ENCODE peak calls at places on chromosome 10, in six cellular contexts. R is mammary epithelial cell; A is CD8-positive, alpha-beta T cell; Q is IMR-90; N is K562; M is body of pancreas. U is an unnamed sample. For H3K4me1, the result is how much of the 10 kb centered on the place peaks cover.

GRCh38 chr10:44958196-44958896 is 1.3 kb upstream of the RASSF4 start:
- DNase-seq in M (peak), Q (peak), A (peak), N (no peak), R (peak), U (peak)

GRCh38 chr10:128286413-128287097 is 160.3 kb upstream of the MKI67 start:
- DNase-seq in A (no peak), N (no peak), R (no peak), M (no peak), Q (no peak), U (no peak)

GRCh38 chr10:49646256-49646870 is 32.5 kb downstream of the CHAT start:
- DNase-seq in N (no peak), M (no peak), R (peak), Q (no peak), A (no peak), U (peak)

GRCh38 chr10:128073880-128074279 is 52.3 kb downstream of the MKI67 start:
- DNase-seq in R (no peak), M (no peak), A (no peak), Q (no peak), N (no peak), U (no peak)

GRCh38 chr10:131885391-131886165 is 15.2 kb upstream of the PPP2R2D start:
- DNase-seq in R (peak), N (peak), A (peak), M (peak), Q (peak), U (peak)

GRCh38 chr10:67836491-67836890 is 1.5 kb downstream of the DNAJC12 start:
- DNase-seq in A (no peak), N (peak), R (no peak), M (no peak), Q (no peak), U (no peak)

GRCh38 chr10:61100882-61101281 is 156.9 kb upstream of the RHOBTB1 start:
- DNase-seq in R (no peak), Q (no peak), A (no peak), M (no peak), N (no peak), U (no peak)

GRCh38 chr10:89100680-89101079 is 106.4 kb downstream of the CH25H start:
- DNase-seq in N (no peak), R (no peak), M (no peak), A (no peak), Q (peak), U (no peak)

GRCh38 chr10:21732067-21732772 is 198.2 kb downstream of the MLLT10 start:
- DNase-seq in Q (peak), M (peak), R (no peak), A (peak), N (peak), U (peak)

GRCh38 chr10:122461367-122461728 is at the start of gene HTRA1:
- DNase-seq in A (no peak), N (no peak), M (peak), Q (peak), R (peak), U (no peak)

GRCh38 chr10:97648557-97649404 is 8.3 kb downstream of the PI4K2A start:
- DNase-seq in Q (peak), R (peak), M (no peak), A (no peak), N (peak), U (peak)

GRCh38 chr10:47150581-47150980 is 149.4 kb upstream of the GDF10 start:
- DNase-seq in N (no peak), M (no peak), A (no peak), Q (no peak), R (no peak), U (no peak)

GRCh38 chr10:12041766-12042408 is 722 bp downstream of the UPF2 start:
- DNase-seq in Q (peak), M (peak), N (peak), R (peak), A (peak), U (no peak)

GRCh38 chr10:17831326-17831725 is 22.2 kb downstream of the MRC1 start:
- DNase-seq in Q (no peak), A (no peak), R (no peak), M (no peak), N (no peak), U (no peak)

GRCh38 chr10:51405580-51406367 is 293.6 kb downstream of the CSTF2T start:
- DNase-seq in M (no peak), N (no peak), A (no peak), R (no peak), Q (peak), U (no peak)

GRCh38 chr10:90893190-90893589 is 21.4 kb downstream of the RPP30 start:
- DNase-seq in R (no peak), A (no peak), M (no peak), Q (no peak), N (no peak), U (no peak)

GRCh38 chr10:97726636-97727178 is 10.2 kb upstream of the ZFYVE27 start:
- DNase-seq in A (no peak), Q (peak), R (peak), N (peak), M (peak), U (no peak)

GRCh38 chr10:48935141-48935540 is 4.5 kb downstream of the LRRC18 start:
- DNase-seq in A (peak), N (no peak), Q (no peak), M (no peak), R (no peak), U (peak)

DNA sequence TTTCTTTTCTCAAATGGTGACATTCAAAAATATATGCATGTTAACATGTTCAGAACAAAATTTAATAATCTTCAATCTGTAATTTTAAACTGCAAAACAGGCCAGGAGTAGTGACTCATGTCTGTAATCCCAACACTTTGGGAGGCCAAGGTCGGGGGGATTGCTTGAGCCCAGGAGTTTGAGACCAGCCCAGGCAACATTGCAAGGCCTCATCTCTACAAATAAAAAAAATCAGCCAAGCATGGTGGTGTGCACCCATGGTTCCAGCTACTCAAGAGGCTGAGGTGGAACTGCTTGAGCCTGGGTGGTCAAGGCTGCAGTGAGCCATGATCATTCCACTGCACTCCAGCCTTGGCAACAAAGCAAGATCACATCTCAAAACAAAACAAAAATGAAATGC is 394.3 kb downstream of the PARD3 start:
- DNase-seq in A (no peak), M (no peak), N (no peak), Q (no peak), R (no peak), U (no peak)
- H3K4me1 ChIP-seq in A (under half), M (under half), N (under half), Q (under half), R (under half), U (under half)

GRCh38 chr10:94125856-94126255 is 132.1 kb downstream of the PLCE1 start:
- DNase-seq in R (no peak), A (no peak), N (no peak), M (no peak), Q (peak), U (peak)
- H3K4me1 ChIP-seq in R (under half), A (under half), N (under half), M (under half), Q (under half), U (half or more)

GRCh38 chr10:35638116-35638515 is 4.0 kb downstream of the FZD8 start:
- DNase-seq in Q (no peak), M (no peak), R (peak), N (no peak), A (no peak), U (no peak)
- H3K4me1 ChIP-seq in Q (under half), M (under half), R (under half), N (under half), A (under half), U (under half)

DNA sequence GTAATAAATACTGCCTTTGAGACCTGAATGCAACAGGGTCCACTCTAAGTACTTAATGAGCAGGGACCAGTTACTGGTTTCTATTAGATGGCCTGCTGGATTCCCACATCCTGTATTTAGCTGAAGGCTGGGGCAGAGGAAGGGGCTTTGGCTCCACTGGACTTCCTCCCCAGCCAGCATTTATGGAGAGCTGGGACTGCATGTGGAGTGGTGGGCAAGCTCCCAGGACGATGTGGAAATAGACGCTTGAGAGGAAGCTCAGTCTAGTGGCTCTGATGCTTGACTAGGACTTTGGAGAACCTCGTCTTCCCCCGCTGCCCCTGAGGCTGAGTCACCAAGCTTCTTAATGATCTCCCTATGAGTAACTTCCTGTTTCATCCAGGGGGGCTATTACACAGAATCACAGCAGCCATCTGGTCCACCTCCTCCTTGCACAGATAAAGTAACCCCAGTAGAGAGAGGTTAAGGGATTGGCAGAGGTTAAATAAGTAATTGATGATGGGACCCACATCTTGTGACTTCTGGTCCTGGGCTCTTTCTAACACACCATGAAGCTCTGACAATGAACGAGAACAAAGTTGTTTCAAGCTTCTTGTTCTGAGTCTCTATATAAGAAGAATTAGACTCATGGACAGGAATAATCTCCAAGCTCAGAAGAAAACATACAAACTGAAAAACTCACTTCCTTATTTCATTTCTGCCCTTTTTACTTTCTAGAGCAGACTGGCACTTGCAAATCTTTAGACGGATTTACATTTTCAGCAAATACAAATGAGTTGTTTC is 126.2 kb downstream of the PRPF18 start:
- DNase-seq in N (peak), A (no peak), R (peak), M (peak), Q (peak), U (peak)
- H3K4me1 ChIP-seq in N (under half), A (under half), R (under half), M (under half), Q (under half), U (half or more)

DNA sequence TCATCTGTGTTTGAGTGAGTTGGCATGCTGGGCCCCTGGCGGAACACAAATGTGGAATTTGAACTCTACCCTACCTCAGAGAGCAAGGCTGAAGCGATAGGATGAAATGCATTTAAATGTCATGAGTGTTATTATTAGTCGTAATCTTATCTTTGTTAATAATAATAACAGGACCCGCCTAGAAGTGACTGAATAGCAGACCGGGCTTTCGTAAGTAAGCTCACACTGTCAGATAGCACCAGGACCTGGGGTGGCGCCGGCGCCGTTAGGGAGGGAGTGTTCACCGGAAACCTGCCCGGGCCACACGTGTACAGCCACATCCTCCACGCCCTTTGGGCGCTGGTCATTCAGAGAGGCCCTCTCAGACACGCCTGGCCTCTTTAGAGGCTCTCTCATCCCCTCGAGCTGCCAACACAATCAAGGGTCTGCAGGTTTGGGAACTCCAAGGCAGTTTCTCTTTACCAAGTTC is 63.6 kb downstream of the GRK5 start:
- DNase-seq in A (peak), N (peak), Q (peak), R (no peak), M (peak), U (no peak)
- H3K4me1 ChIP-seq in A (under half), N (under half), Q (under half), R (under half), M (under half), U (half or more)